ENCODE peak calls at places on chromosome 1, in eight cellular contexts. V is RWPE1, I is GF-D8, C is heart right ventricle, K is GM18507, P is tibial nerve, X is activated T-cell treated with anti-CD3 and anti-CD28 coated beads for 1 hour, O is GM12865. H is an unnamed sample.

GRCh38 chr1:206526064-206526911 is 19.0 kb downstream of the RASSF5 start:
- DNase-seq in P (no peak), I (no peak), O (no peak), V (no peak), K (no peak), C (no peak), X (no peak), H (no peak)

GRCh38 chr1:17958704-17959103 is 148.9 kb upstream of the IGSF21 start:
- DNase-seq in K (no peak), C (no peak), X (no peak), V (no peak), O (no peak), P (no peak), I (no peak), H (no peak)

GRCh38 chr1:61983236-61983635 is 211.4 kb upstream of the L1TD1 start:
- DNase-seq in P (no peak), O (no peak), K (no peak), I (no peak), V (no peak), C (no peak), X (no peak), H (no peak)

GRCh38 chr1:204634260-204634910 is 51.2 kb downstream of the LRRN2 start:
- DNase-seq in P (no peak), X (no peak), C (no peak), V (no peak), I (no peak), K (no peak), O (no peak), H (no peak)

GRCh38 chr1:165823552-165824268 is 3.7 kb upstream of the UCK2 start:
- DNase-seq in P (no peak), O (no peak), V (no peak), I (no peak), K (no peak), C (no peak), X (no peak), H (no peak)

GRCh38 chr1:41015894-41016470 is 5.5 kb downstream of the SLFNL1 start:
- DNase-seq in V (no peak), O (no peak), C (no peak), K (no peak), I (no peak), P (no peak), X (no peak), H (no peak)

GRCh38 chr1:14745815-14746214 is 147.3 kb downstream of the KAZN start:
- DNase-seq in I (no peak), C (no peak), K (no peak), X (no peak), V (no peak), O (no peak), P (no peak), H (no peak)

GRCh38 chr1:66575739-66576138 is 41.8 kb downstream of the SGIP1 start:
- DNase-seq in C (no peak), X (no peak), V (peak; percentile 55), K (no peak), P (no peak), I (no peak), O (no peak), H (no peak)

GRCh38 chr1:227320476-227320875 is 2.2 kb upstream of the CDC42BPA start:
- DNase-seq in V (no peak), I (no peak), K (no peak), P (no peak), O (no peak), X (no peak), C (no peak), H (no peak)

GRCh38 chr1:117178756-117179155 is 32.0 kb downstream of the VTCN1 start:
- DNase-seq in V (no peak), P (no peak), C (no peak), K (no peak), I (no peak), O (no peak), X (no peak), H (no peak)

H was measured in midbrain.